ENCODE peak calls at places on chromosomes 11 and 22, in six cellular contexts. O is MM.1S, A is GM23248, G is neural progenitor cell, D is HCT116, Z is SK-N-SH. B is an unnamed sample. For H4K20me1, the result is how much of the 10 kb centered on the place peaks cover.

GRCh38 chr11:87031433-87032170 is 6.1 kb upstream of the TMEM135 start:
- DNase-seq in O (no peak), G (no peak), Z (no peak), D (no peak), A (no peak), B (peak)

GRCh38 chr11:119488256-119488995 is 65.5 kb upstream of the THY1 start:
- DNase-seq in D (no peak), Z (no peak), A (no peak), O (no peak), G (no peak), B (no peak)

GRCh38 chr11:4495487-4495886 is 13.0 kb downstream of the OR52K1 start:
- DNase-seq in Z (no peak), O (no peak), G (no peak), D (no peak), A (peak), B (no peak)

GRCh38 chr11:86745571-86745970 is 54.8 kb upstream of the PRSS23 start:
- DNase-seq in D (no peak), A (peak), O (no peak), Z (no peak), G (no peak), B (peak)

GRCh38 chr22:50548046-50548912 is 2.6 kb downstream of the KLHDC7B start:
- DNase-seq in A (peak), O (no peak), G (no peak), D (no peak), Z (peak), B (no peak)

GRCh38 chr11:5749836-5750235 is 4.2 kb upstream of the OR52N4 start:
- DNase-seq in A (no peak), Z (no peak), G (no peak), D (no peak), O (no peak), B (no peak)

GRCh38 chr11:44778200-44779100 is 51.7 kb downstream of the TSPAN18 start:
- DNase-seq in G (no peak), O (no peak), D (no peak), Z (no peak), A (no peak), B (no peak)

GRCh38 chr11:72191961-72192381 is at the start of gene FOLR1:
- DNase-seq in D (peak), A (peak), G (peak), Z (no peak), O (no peak), B (peak)

GRCh38 chr11:76661306-76661751 is 9.2 kb downstream of the LRRC32 start:
- DNase-seq in O (no peak), A (no peak), D (no peak), G (no peak), Z (no peak), B (no peak)

GRCh38 chr22:46587492-46588278 is 32.5 kb upstream of the GRAMD4 start:
- DNase-seq in G (no peak), O (peak), Z (peak), A (no peak), D (no peak), B (no peak)

GRCh38 chr22:20738394-20739089 is 35.4 kb upstream of the SERPIND1 start:
- DNase-seq in Z (no peak), D (no peak), G (no peak), O (no peak), A (no peak), B (no peak)

GRCh38 chr22:47236718-47237117 is 474.3 kb downstream of the TBC1D22A start:
- DNase-seq in Z (no peak), G (no peak), O (no peak), A (no peak), D (no peak), B (no peak)

GRCh38 chr22:24157783-24158170 is 23.5 kb upstream of the SUSD2 start:
- DNase-seq in O (no peak), G (no peak), Z (no peak), A (peak), D (no peak), B (no peak)

GRCh38 chr11:23143031-23143430 is 282.8 kb upstream of the CCDC179 start:
- DNase-seq in G (no peak), A (no peak), O (no peak), D (no peak), Z (no peak), B (no peak)

GRCh38 chr11:1964955-1965354 is 17.8 kb downstream of the MRPL23 start:
- DNase-seq in Z (no peak), O (no peak), D (no peak), G (no peak), A (no peak), B (no peak)

GRCh38 chr11:72391638-72392423 is 42.5 kb downstream of the CLPB start:
- DNase-seq in Z (no peak), D (no peak), A (no peak), G (no peak), O (no peak), B (no peak)

GRCh38 chr11:205221-206001 is 1.8 kb downstream of the BET1L start:
- DNase-seq in D (no peak), A (no peak), Z (no peak), G (no peak), O (no peak), B (no peak)

GRCh38 chr11:119567667-119568582 is 145.0 kb upstream of the THY1 start:
- DNase-seq in G (no peak), A (peak), Z (peak), O (no peak), D (no peak), B (peak)

GRCh38 chr11:11998091-11998781 is 10.2 kb downstream of the DKK3 start:
- DNase-seq in Z (no peak), G (no peak), D (no peak), A (peak), O (no peak), B (peak)

GRCh38 chr22:39679652-39680051 is 109.1 kb downstream of the CACNA1I start:
- DNase-seq in Z (no peak), O (no peak), D (no peak), A (no peak), G (no peak), B (no peak)

GRCh38 chr11:72864692-72865655 is 50.8 kb downstream of the ATG16L2 start:
- DNase-seq in G (no peak), A (peak), Z (peak), O (no peak), D (no peak), B (peak)

GRCh38 chr22:29187831-29188230 is 17.9 kb upstream of the EMID1 start:
- DNase-seq in G (no peak), Z (peak), D (no peak), A (no peak), O (no peak), B (no peak)

GRCh38 chr11:46120711-46121327 is 435 bp downstream of the PHF21A start:
- DNase-seq in D (no peak), Z (peak), O (peak), G (peak), A (peak), B (no peak)

GRCh38 chr11:132361011-132361550 is 990.7 kb downstream of the NTM start:
- DNase-seq in Z (no peak), O (no peak), A (no peak), D (no peak), G (peak), B (no peak)

GRCh38 chr22:32693102-32693501 is 108.4 kb upstream of the TIMP3 start:
- DNase-seq in D (no peak), Z (no peak), G (no peak), A (no peak), O (no peak), B (peak)

GRCh38 chr11:9005087-9005486 is 1.3 kb upstream of the NRIP3 start:
- DNase-seq in G (no peak), D (no peak), A (no peak), O (no peak), Z (no peak), B (no peak)

DNA sequence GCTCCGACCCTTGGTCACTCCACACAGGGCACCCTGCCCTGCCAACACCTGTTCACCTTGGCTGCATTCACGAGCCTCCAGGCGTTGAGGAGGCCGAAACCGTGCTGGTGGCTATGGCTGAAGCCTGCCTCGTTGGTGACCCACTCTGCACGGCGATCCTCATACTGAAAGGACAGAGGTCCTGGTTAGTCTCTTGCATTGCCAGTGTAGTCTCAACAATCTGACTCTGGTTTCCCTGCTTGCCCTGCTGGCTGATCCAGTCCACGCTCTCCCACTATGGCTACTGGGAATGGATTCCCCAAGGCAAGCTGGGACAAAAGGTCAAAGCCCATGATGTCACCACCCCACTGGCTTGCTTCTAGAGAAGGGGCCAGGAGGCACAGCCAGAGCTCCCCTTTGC is 12.9 kb downstream of the PCSK7 start:
- DNase-seq in D (no peak), O (no peak), A (no peak), G (no peak), Z (no peak), B (no peak)
- TF ChIP-seq EZH2phosphoT487 in D (no peak), O (no peak), A (no peak), G (no peak), Z (no peak), B (no peak)

GRCh38 chr11:19380375-19380774 is 139.6 kb upstream of the E2F8 start:
- DNase-seq in O (no peak), A (peak), Z (no peak), D (peak), G (no peak), B (peak)
- H4K20me1 ChIP-seq in O (under half), A (under half), Z (under half), D (under half), G (under half), B (under half)

GRCh38 chr22:35973388-35973787 is 55.2 kb downstream of the RBFOX2 start:
- DNase-seq in A (no peak), D (no peak), O (no peak), Z (no peak), G (no peak), B (no peak)
- H3K9ac ChIP-seq in A (peak), D (no peak), O (no peak), Z (no peak), G (no peak), B (no peak)

GRCh38 chr11:64888761-64889511 is 10.5 kb upstream of the EHD1 start:
- DNase-seq in Z (no peak), A (no peak), O (no peak), D (no peak), G (no peak), B (peak)
- TF ChIP-seq EZH2phosphoT487 in Z (no peak), A (no peak), O (no peak), D (no peak), G (no peak), B (no peak)

GRCh38 chr11:64120951-64121569 is 44.9 kb downstream of the MACROD1 start:
- DNase-seq in Z (no peak), A (peak), O (no peak), G (no peak), D (no peak), B (no peak)
- H4K20me1 ChIP-seq in Z (under half), A (under half), O (under half), G (under half), D (under half), B (under half)

GRCh38 chr11:63843042-63843441 is 4.1 kb downstream of the MARK2 start:
- DNase-seq in D (no peak), G (no peak), A (peak), Z (no peak), O (no peak), B (no peak)
- H3K9ac ChIP-seq in D (no peak), G (no peak), A (peak), Z (no peak), O (no peak), B (no peak)

GRCh38 chr11:75339685-75340409 is 11.6 kb downstream of the ARRB1 start:
- DNase-seq in O (no peak), A (no peak), G (peak), D (no peak), Z (no peak), B (no peak)
- TF ChIP-seq EZH2phosphoT487 in O (no peak), A (no peak), G (no peak), D (no peak), Z (no peak), B (no peak)

GRCh38 chr11:69645801-69646492 is 5.0 kb downstream of the CCND1 start:
- DNase-seq in Z (no peak), O (no peak), G (peak), D (no peak), A (peak), B (no peak)

GRCh38 chr11:69648679-69649575 is 8.0 kb downstream of the CCND1 start:
- DNase-seq in O (no peak), A (peak), G (no peak), Z (no peak), D (no peak), B (no peak)

GRCh38 chr11:69647761-69648497 is 7.0 kb downstream of the CCND1 start:
- DNase-seq in O (no peak), A (peak), Z (no peak), D (no peak), G (no peak), B (no peak)

GRCh38 chr11:69646493-69647201 is 5.7 kb downstream of the CCND1 start:
- DNase-seq in D (no peak), G (no peak), O (no peak), Z (peak), A (peak), B (no peak)

DNA sequence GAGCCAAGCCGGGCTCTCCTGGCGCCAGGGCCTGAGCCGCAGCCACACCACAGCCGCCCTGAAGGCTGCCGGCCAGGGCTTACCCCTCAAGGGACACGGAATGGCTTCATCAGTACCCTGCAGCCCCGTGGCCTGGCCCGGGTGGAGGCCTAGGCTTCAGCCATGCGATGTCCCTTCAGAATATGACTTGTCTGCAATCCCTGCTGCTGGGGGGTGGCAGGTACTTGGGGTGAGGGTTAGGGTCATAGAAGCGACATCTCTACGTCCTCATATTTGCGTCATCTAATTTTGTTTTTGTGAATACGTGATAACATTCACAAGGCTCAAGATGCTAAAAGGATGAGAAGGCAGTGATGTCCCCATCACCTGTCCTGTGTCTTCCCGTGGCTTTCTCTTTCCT is 6.4 kb downstream of the CCND1 start:
- DNase-seq in G (no peak), O (no peak), A (peak), D (no peak), Z (no peak), B (no peak)
- H4K20me1 ChIP-seq in G (half or more), O (under half), A (under half), D (under half), Z (half or more), B (half or more)

GRCh38 chr11:117715801-117716200 is 81.2 kb downstream of the DSCAML1 start:
- DNase-seq in A (no peak), G (no peak), Z (no peak), D (no peak), O (no peak), B (no peak)
- H3K9ac ChIP-seq in A (no peak), G (no peak), Z (no peak), D (no peak), O (no peak), B (no peak)